ENCODE peak calls at places on chromosomes 3 and 15, in ten cellular contexts. One of them, this sample, is unnamed.

GRCh38 chr3:25174251-25174650 is 253.8 kb upstream of the RARB start:
- DNase-seq in right lobe of liver: no peak
- DNase-seq in CD8-positive, alpha-beta T cell: no peak
- DNase-seq in breast epithelium: no peak
- DNase-seq in hepatocyte: no peak
- DNase-seq in fibroblast of lung: no peak
- DNase-seq in lower lobe of right lung: no peak
- DNase-seq in CD8-positive, alpha-beta memory T cell: no peak
- DNase-seq in H1: no peak
- DNase-seq in body of pancreas: no peak
- DNase-seq in this sample: no peak

GRCh38 chr3:152317956-152318355 is 49.2 kb downstream of the MBNL1 start:
- DNase-seq in right lobe of liver: no peak
- DNase-seq in CD8-positive, alpha-beta T cell: no peak
- DNase-seq in breast epithelium: no peak
- DNase-seq in hepatocyte: no peak
- DNase-seq in fibroblast of lung: peak; percentile 88
- DNase-seq in lower lobe of right lung: no peak
- DNase-seq in CD8-positive, alpha-beta memory T cell: no peak
- DNase-seq in H1: no peak
- DNase-seq in body of pancreas: no peak
- DNase-seq in this sample: no peak

GRCh38 chr3:56887402-56888025 is 85.8 kb upstream of the ARHGEF3 start:
- DNase-seq in right lobe of liver: no peak
- DNase-seq in CD8-positive, alpha-beta T cell: no peak
- DNase-seq in breast epithelium: no peak
- DNase-seq in hepatocyte: no peak
- DNase-seq in fibroblast of lung: no peak
- DNase-seq in lower lobe of right lung: no peak
- DNase-seq in CD8-positive, alpha-beta memory T cell: peak; percentile 53
- DNase-seq in H1: no peak
- DNase-seq in body of pancreas: no peak
- DNase-seq in this sample: no peak

GRCh38 chr3:127172670-127173515 is 20.0 kb upstream of the PRR23E start:
- DNase-seq in right lobe of liver: no peak
- DNase-seq in CD8-positive, alpha-beta T cell: no peak
- DNase-seq in breast epithelium: peak; percentile 12
- DNase-seq in hepatocyte: peak; percentile 52
- DNase-seq in fibroblast of lung: peak; percentile 86
- DNase-seq in lower lobe of right lung: no peak
- DNase-seq in CD8-positive, alpha-beta memory T cell: no peak
- DNase-seq in H1: no peak
- DNase-seq in body of pancreas: no peak
- DNase-seq in this sample: no peak

GRCh38 chr3:23712656-23713559 is 92.8 kb upstream of the UBE2E1 start:
- DNase-seq in right lobe of liver: no peak
- DNase-seq in CD8-positive, alpha-beta T cell: no peak
- DNase-seq in breast epithelium: no peak
- DNase-seq in hepatocyte: peak; percentile 52
- DNase-seq in fibroblast of lung: peak; percentile 93
- DNase-seq in lower lobe of right lung: no peak
- DNase-seq in CD8-positive, alpha-beta memory T cell: no peak
- DNase-seq in H1: peak; percentile 72
- DNase-seq in body of pancreas: peak; percentile 47
- DNase-seq in this sample: no peak

GRCh38 chr3:175605851-175606250 is 746.7 kb downstream of the NAALADL2 start:
- DNase-seq in right lobe of liver: no peak
- DNase-seq in CD8-positive, alpha-beta T cell: no peak
- DNase-seq in breast epithelium: no peak
- DNase-seq in hepatocyte: no peak
- DNase-seq in fibroblast of lung: peak; percentile 36
- DNase-seq in lower lobe of right lung: no peak
- DNase-seq in CD8-positive, alpha-beta memory T cell: no peak
- DNase-seq in H1: no peak
- DNase-seq in body of pancreas: no peak
- DNase-seq in this sample: no peak

GRCh38 chr15:80275946-80276345 is 23.9 kb upstream of the CTXND1 start:
- DNase-seq in right lobe of liver: no peak
- DNase-seq in CD8-positive, alpha-beta T cell: no peak
- DNase-seq in breast epithelium: no peak
- DNase-seq in hepatocyte: peak; percentile 19
- DNase-seq in fibroblast of lung: peak; percentile 56
- DNase-seq in lower lobe of right lung: no peak
- DNase-seq in CD8-positive, alpha-beta memory T cell: no peak
- DNase-seq in H1: no peak
- DNase-seq in body of pancreas: no peak
- DNase-seq in this sample: no peak

GRCh38 chr3:17629400-17629799 is 113.0 kb downstream of the TBC1D5 start:
- DNase-seq in right lobe of liver: no peak
- DNase-seq in CD8-positive, alpha-beta T cell: no peak
- DNase-seq in breast epithelium: no peak
- DNase-seq in hepatocyte: no peak
- DNase-seq in fibroblast of lung: no peak
- DNase-seq in lower lobe of right lung: no peak
- DNase-seq in CD8-positive, alpha-beta memory T cell: no peak
- DNase-seq in H1: no peak
- DNase-seq in body of pancreas: no peak
- DNase-seq in this sample: no peak

GRCh38 chr15:26771917-26772587 is 814 bp downstream of the GABRB3 start:
- DNase-seq in right lobe of liver: no peak
- DNase-seq in CD8-positive, alpha-beta T cell: no peak
- DNase-seq in breast epithelium: no peak
- DNase-seq in hepatocyte: peak; percentile 62
- DNase-seq in fibroblast of lung: peak; percentile 13
- DNase-seq in lower lobe of right lung: no peak
- DNase-seq in CD8-positive, alpha-beta memory T cell: no peak
- DNase-seq in H1: no peak
- DNase-seq in body of pancreas: peak; percentile 26
- DNase-seq in this sample: no peak
- H3K27ac ChIP-seq in right lobe of liver: no peak overlapping the region
- H3K27ac ChIP-seq in CD8-positive, alpha-beta T cell: no peak overlapping the region
- H3K27ac ChIP-seq in breast epithelium: no peak overlapping the region
- H3K27ac ChIP-seq in hepatocyte: no peak overlapping the region
- H3K27ac ChIP-seq in fibroblast of lung: no peak overlapping the region
- H3K27ac ChIP-seq in lower lobe of right lung: no peak overlapping the region
- H3K27ac ChIP-seq in CD8-positive, alpha-beta memory T cell: no peak overlapping the region
- H3K27ac ChIP-seq in H1: no peak overlapping the region
- H3K27ac ChIP-seq in body of pancreas: no peak overlapping the region
- H3K27ac ChIP-seq in this sample: no peak overlapping the region

GRCh38 chr15:69731581-69731980 is 279.0 kb downstream of the RPLP1 start:
- DNase-seq in right lobe of liver: no peak
- DNase-seq in CD8-positive, alpha-beta T cell: no peak
- DNase-seq in breast epithelium: no peak
- DNase-seq in hepatocyte: no peak
- DNase-seq in fibroblast of lung: no peak
- DNase-seq in lower lobe of right lung: no peak
- DNase-seq in CD8-positive, alpha-beta memory T cell: no peak
- DNase-seq in H1: no peak
- DNase-seq in body of pancreas: no peak
- DNase-seq in this sample: no peak

GRCh38 chr15:69732133-69732532 is 279.5 kb downstream of the RPLP1 start:
- DNase-seq in right lobe of liver: no peak
- DNase-seq in CD8-positive, alpha-beta T cell: no peak
- DNase-seq in breast epithelium: no peak
- DNase-seq in hepatocyte: no peak
- DNase-seq in fibroblast of lung: no peak
- DNase-seq in lower lobe of right lung: no peak
- DNase-seq in CD8-positive, alpha-beta memory T cell: no peak
- DNase-seq in H1: no peak
- DNase-seq in body of pancreas: no peak
- DNase-seq in this sample: no peak

GRCh38 chr15:69736161-69736560 is 283.5 kb downstream of the RPLP1 start:
- DNase-seq in right lobe of liver: no peak
- DNase-seq in CD8-positive, alpha-beta T cell: no peak
- DNase-seq in breast epithelium: no peak
- DNase-seq in hepatocyte: no peak
- DNase-seq in fibroblast of lung: no peak
- DNase-seq in lower lobe of right lung: no peak
- DNase-seq in CD8-positive, alpha-beta memory T cell: no peak
- DNase-seq in H1: no peak
- DNase-seq in body of pancreas: no peak
- DNase-seq in this sample: no peak

GRCh38 chr15:69734699-69735098 is 282.1 kb downstream of the RPLP1 start:
- DNase-seq in right lobe of liver: no peak
- DNase-seq in CD8-positive, alpha-beta T cell: no peak
- DNase-seq in breast epithelium: no peak
- DNase-seq in hepatocyte: no peak
- DNase-seq in fibroblast of lung: no peak
- DNase-seq in lower lobe of right lung: no peak
- DNase-seq in CD8-positive, alpha-beta memory T cell: no peak
- DNase-seq in H1: no peak
- DNase-seq in body of pancreas: no peak
- DNase-seq in this sample: no peak

DNA sequence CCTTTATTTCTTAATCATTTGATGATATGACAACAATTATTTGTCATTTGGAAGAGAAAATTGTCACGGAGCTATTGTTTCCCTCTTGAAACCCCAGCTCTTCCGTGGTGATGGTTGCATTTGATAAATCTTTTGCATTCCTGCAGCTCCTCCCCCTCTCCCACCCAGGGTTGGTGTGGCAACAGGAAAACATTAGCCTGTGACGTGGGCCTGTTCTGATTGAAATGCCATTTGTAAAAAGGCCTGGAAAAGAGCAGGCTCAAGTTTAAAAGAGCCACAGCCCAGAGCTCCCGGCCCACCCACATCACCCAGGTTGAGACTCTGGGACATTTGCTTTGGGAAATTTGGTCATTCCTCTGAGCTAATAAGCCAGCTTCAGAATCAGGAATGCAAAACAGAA is 282.5 kb downstream of the RPLP1 start:
- DNase-seq in right lobe of liver: no peak
- DNase-seq in CD8-positive, alpha-beta T cell: no peak
- DNase-seq in breast epithelium: no peak
- DNase-seq in hepatocyte: peak; percentile 48
- DNase-seq in fibroblast of lung: peak; percentile 52
- DNase-seq in lower lobe of right lung: no peak
- DNase-seq in CD8-positive, alpha-beta memory T cell: no peak
- DNase-seq in H1: no peak
- DNase-seq in body of pancreas: peak; percentile 55
- DNase-seq in this sample: no peak
- H3K27ac ChIP-seq in right lobe of liver: no peak overlapping the region
- H3K27ac ChIP-seq in CD8-positive, alpha-beta T cell: no peak overlapping the region
- H3K27ac ChIP-seq in breast epithelium: no peak overlapping the region
- H3K27ac ChIP-seq in hepatocyte: no peak overlapping the region
- H3K27ac ChIP-seq in fibroblast of lung: no peak overlapping the region
- H3K27ac ChIP-seq in lower lobe of right lung: no peak overlapping the region
- H3K27ac ChIP-seq in CD8-positive, alpha-beta memory T cell: no peak overlapping the region
- H3K27ac ChIP-seq in H1: no peak overlapping the region
- H3K27ac ChIP-seq in body of pancreas: no peak overlapping the region
- H3K27ac ChIP-seq in this sample: no peak overlapping the region

GRCh38 chr15:90557651-90558084 is 27.9 kb downstream of the CRTC3 start:
- DNase-seq in right lobe of liver: peak; percentile 84
- DNase-seq in CD8-positive, alpha-beta T cell: no peak
- DNase-seq in breast epithelium: peak; percentile 51
- DNase-seq in hepatocyte: peak; percentile 41
- DNase-seq in fibroblast of lung: peak; percentile 87
- DNase-seq in lower lobe of right lung: peak; percentile 63
- DNase-seq in CD8-positive, alpha-beta memory T cell: no peak
- DNase-seq in H1: no peak
- DNase-seq in body of pancreas: peak; percentile 96
- DNase-seq in this sample: no peak

GRCh38 chr15:90557147-90557546 is 27.4 kb downstream of the CRTC3 start:
- DNase-seq in right lobe of liver: no peak
- DNase-seq in CD8-positive, alpha-beta T cell: no peak
- DNase-seq in breast epithelium: no peak
- DNase-seq in hepatocyte: no peak
- DNase-seq in fibroblast of lung: no peak
- DNase-seq in lower lobe of right lung: no peak
- DNase-seq in CD8-positive, alpha-beta memory T cell: no peak
- DNase-seq in H1: no peak
- DNase-seq in body of pancreas: no peak
- DNase-seq in this sample: no peak

GRCh38 chr15:90558182-90558581 is 28.5 kb downstream of the CRTC3 start:
- DNase-seq in right lobe of liver: peak; percentile 61
- DNase-seq in CD8-positive, alpha-beta T cell: no peak
- DNase-seq in breast epithelium: no peak
- DNase-seq in hepatocyte: peak; percentile 81
- DNase-seq in fibroblast of lung: no peak
- DNase-seq in lower lobe of right lung: no peak
- DNase-seq in CD8-positive, alpha-beta memory T cell: no peak
- DNase-seq in H1: no peak
- DNase-seq in body of pancreas: peak; percentile 38
- DNase-seq in this sample: peak; percentile 84

GRCh38 chr15:90560229-90560771 is 30.6 kb downstream of the CRTC3 start:
- DNase-seq in right lobe of liver: no peak
- DNase-seq in CD8-positive, alpha-beta T cell: no peak
- DNase-seq in breast epithelium: peak; percentile 51
- DNase-seq in hepatocyte: peak; percentile 49
- DNase-seq in fibroblast of lung: peak; percentile 96
- DNase-seq in lower lobe of right lung: no peak
- DNase-seq in CD8-positive, alpha-beta memory T cell: no peak
- DNase-seq in H1: no peak
- DNase-seq in body of pancreas: peak; percentile 64
- DNase-seq in this sample: no peak

GRCh38 chr15:90559119-90559518 is 29.4 kb downstream of the CRTC3 start:
- DNase-seq in right lobe of liver: no peak
- DNase-seq in CD8-positive, alpha-beta T cell: no peak
- DNase-seq in breast epithelium: no peak
- DNase-seq in hepatocyte: no peak
- DNase-seq in fibroblast of lung: no peak
- DNase-seq in lower lobe of right lung: no peak
- DNase-seq in CD8-positive, alpha-beta memory T cell: no peak
- DNase-seq in H1: no peak
- DNase-seq in body of pancreas: no peak
- DNase-seq in this sample: no peak
- H3K27ac ChIP-seq in right lobe of liver: peak overlapping the region; percentile 88
- H3K27ac ChIP-seq in CD8-positive, alpha-beta T cell: no peak overlapping the region
- H3K27ac ChIP-seq in breast epithelium: peak overlapping the region; percentile 74
- H3K27ac ChIP-seq in hepatocyte: peak overlapping the region; percentile 80
- H3K27ac ChIP-seq in fibroblast of lung: no peak overlapping the region
- H3K27ac ChIP-seq in lower lobe of right lung: peak overlapping the region; percentile 70
- H3K27ac ChIP-seq in CD8-positive, alpha-beta memory T cell: no peak overlapping the region
- H3K27ac ChIP-seq in H1: no peak overlapping the region
- H3K27ac ChIP-seq in body of pancreas: peak overlapping the region; percentile 65
- H3K27ac ChIP-seq in this sample: no peak overlapping the region

GRCh38 chr3:124699033-124699432 is 31.2 kb upstream of the UMPS start:
- DNase-seq in right lobe of liver: no peak
- DNase-seq in CD8-positive, alpha-beta T cell: no peak
- DNase-seq in breast epithelium: no peak
- DNase-seq in hepatocyte: no peak
- DNase-seq in fibroblast of lung: no peak
- DNase-seq in lower lobe of right lung: no peak
- DNase-seq in CD8-positive, alpha-beta memory T cell: no peak
- DNase-seq in H1: no peak
- DNase-seq in body of pancreas: no peak
- DNase-seq in this sample: peak; percentile 56

GRCh38 chr3:124700880-124701684 is 29.2 kb upstream of the UMPS start:
- DNase-seq in right lobe of liver: peak; percentile 84
- DNase-seq in CD8-positive, alpha-beta T cell: no peak
- DNase-seq in breast epithelium: no peak
- DNase-seq in hepatocyte: peak; percentile 86
- DNase-seq in fibroblast of lung: peak; percentile 56
- DNase-seq in lower lobe of right lung: no peak
- DNase-seq in CD8-positive, alpha-beta memory T cell: no peak
- DNase-seq in H1: no peak
- DNase-seq in body of pancreas: no peak
- DNase-seq in this sample: peak; percentile 99

GRCh38 chr3:124701687-124702086 is 28.6 kb upstream of the UMPS start:
- DNase-seq in right lobe of liver: no peak
- DNase-seq in CD8-positive, alpha-beta T cell: no peak
- DNase-seq in breast epithelium: no peak
- DNase-seq in hepatocyte: no peak
- DNase-seq in fibroblast of lung: peak; percentile 78
- DNase-seq in lower lobe of right lung: no peak
- DNase-seq in CD8-positive, alpha-beta memory T cell: no peak
- DNase-seq in H1: no peak
- DNase-seq in body of pancreas: no peak
- DNase-seq in this sample: peak; percentile 16

GRCh38 chr3:124698030-124698770 is 32.1 kb upstream of the UMPS start:
- DNase-seq in right lobe of liver: no peak
- DNase-seq in CD8-positive, alpha-beta T cell: no peak
- DNase-seq in breast epithelium: no peak
- DNase-seq in hepatocyte: no peak
- DNase-seq in fibroblast of lung: no peak
- DNase-seq in lower lobe of right lung: no peak
- DNase-seq in CD8-positive, alpha-beta memory T cell: no peak
- DNase-seq in H1: no peak
- DNase-seq in body of pancreas: no peak
- DNase-seq in this sample: no peak

DNA sequence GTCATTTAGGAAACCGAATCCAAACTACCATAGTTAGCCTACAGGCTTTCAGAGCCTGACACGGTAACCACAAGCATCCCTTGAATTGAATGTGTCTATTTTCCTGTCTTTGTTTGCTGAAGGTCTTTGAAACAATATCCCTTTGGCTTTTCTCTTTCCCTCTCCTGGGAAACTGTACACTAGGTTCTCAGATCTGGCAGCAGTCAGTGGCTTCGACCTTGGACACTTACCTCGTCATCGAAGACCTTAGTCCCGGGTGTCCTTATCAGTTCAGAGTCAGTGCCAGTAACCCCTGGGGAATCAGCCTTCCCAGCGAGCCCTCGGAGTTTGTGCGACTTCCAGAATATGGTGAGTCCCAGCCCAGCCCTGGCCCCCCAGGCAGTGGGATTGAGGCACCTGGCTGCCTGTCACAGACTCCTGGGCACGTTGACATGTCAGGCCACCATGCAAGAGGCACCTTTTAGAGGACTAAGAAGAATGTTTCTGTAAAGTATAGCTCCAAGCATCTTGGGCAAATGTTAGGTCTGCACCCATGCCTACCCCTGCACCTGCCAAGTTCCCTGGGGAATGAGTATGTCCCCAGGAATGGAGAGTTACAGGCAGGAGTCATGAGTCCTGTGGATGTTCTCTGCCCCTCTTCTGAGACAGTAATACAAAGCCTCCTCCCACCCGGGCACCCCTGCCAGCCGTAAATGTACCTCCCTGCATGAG is 30.4 kb upstream of the UMPS start:
- DNase-seq in right lobe of liver: peak; percentile 70
- DNase-seq in CD8-positive, alpha-beta T cell: no peak
- DNase-seq in breast epithelium: no peak
- DNase-seq in hepatocyte: peak; percentile 66
- DNase-seq in fibroblast of lung: peak; percentile 6
- DNase-seq in lower lobe of right lung: no peak
- DNase-seq in CD8-positive, alpha-beta memory T cell: no peak
- DNase-seq in H1: no peak
- DNase-seq in body of pancreas: peak; percentile 93
- DNase-seq in this sample: peak; percentile 98
- H3K27ac ChIP-seq in right lobe of liver: peak overlapping the region; percentile 97
- H3K27ac ChIP-seq in CD8-positive, alpha-beta T cell: no peak overlapping the region
- H3K27ac ChIP-seq in breast epithelium: no peak overlapping the region
- H3K27ac ChIP-seq in hepatocyte: peak overlapping the region; percentile 97
- H3K27ac ChIP-seq in fibroblast of lung: no peak overlapping the region
- H3K27ac ChIP-seq in lower lobe of right lung: no peak overlapping the region
- H3K27ac ChIP-seq in CD8-positive, alpha-beta memory T cell: no peak overlapping the region
- H3K27ac ChIP-seq in H1: no peak overlapping the region
- H3K27ac ChIP-seq in body of pancreas: peak overlapping the region; percentile 71
- H3K27ac ChIP-seq in this sample: peak overlapping the region; percentile 98

This sample was measured in HepG2.